ENCODE peak calls at places on chromosome 10, in eight cellular contexts. One of them, this sample, is unnamed.

GRCh38 chr10:45464958-45465567 is 91.0 kb downstream of the ALOX5 start:
- DNase-seq in effector memory CD8-positive, alpha-beta T cell: peak
- DNase-seq in GM13976: peak
- DNase-seq in retina: peak
- DNase-seq in Kasumi-1: peak
- DNase-seq in CD14-positive monocyte: peak
- DNase-seq in psoas muscle: peak
- DNase-seq in NCI-H69: peak
- DNase-seq in this sample: no peak

GRCh38 chr10:4982764-4983226 is 19.6 kb downstream of the AKR1C1 start:
- DNase-seq in effector memory CD8-positive, alpha-beta T cell: no peak
- DNase-seq in CD14-positive monocyte: no peak
- DNase-seq in Kasumi-1: no peak
- DNase-seq in retina: no peak
- DNase-seq in GM13976: no peak
- DNase-seq in psoas muscle: no peak
- DNase-seq in NCI-H69: no peak
- DNase-seq in this sample: no peak

GRCh38 chr10:132175907-132176581 is 10.7 kb upstream of the DPYSL4 start:
- DNase-seq in effector memory CD8-positive, alpha-beta T cell: no peak
- DNase-seq in GM13976: no peak
- DNase-seq in NCI-H69: peak
- DNase-seq in psoas muscle: peak
- DNase-seq in CD14-positive monocyte: no peak
- DNase-seq in retina: peak
- DNase-seq in Kasumi-1: no peak
- DNase-seq in this sample: no peak

GRCh38 chr10:109892087-109892486 is 31.2 kb downstream of the XPNPEP1 start:
- DNase-seq in retina: no peak
- DNase-seq in effector memory CD8-positive, alpha-beta T cell: no peak
- DNase-seq in psoas muscle: no peak
- DNase-seq in NCI-H69: no peak
- DNase-seq in GM13976: no peak
- DNase-seq in CD14-positive monocyte: no peak
- DNase-seq in Kasumi-1: no peak
- DNase-seq in this sample: no peak

GRCh38 chr10:79335094-79335469 is 12.2 kb upstream of the PPIF start:
- DNase-seq in Kasumi-1: no peak
- DNase-seq in GM13976: no peak
- DNase-seq in effector memory CD8-positive, alpha-beta T cell: no peak
- DNase-seq in psoas muscle: no peak
- DNase-seq in NCI-H69: peak
- DNase-seq in CD14-positive monocyte: peak
- DNase-seq in retina: peak
- DNase-seq in this sample: no peak

GRCh38 chr10:29372920-29373319 is 84.0 kb downstream of the LYZL1 start:
- DNase-seq in NCI-H69: no peak
- DNase-seq in retina: no peak
- DNase-seq in GM13976: no peak
- DNase-seq in CD14-positive monocyte: no peak
- DNase-seq in Kasumi-1: no peak
- DNase-seq in effector memory CD8-positive, alpha-beta T cell: no peak
- DNase-seq in psoas muscle: no peak
- DNase-seq in this sample: no peak

GRCh38 chr10:114166053-114166452 is 8.0 kb downstream of the CCDC186 start:
- DNase-seq in NCI-H69: no peak
- DNase-seq in GM13976: no peak
- DNase-seq in retina: no peak
- DNase-seq in Kasumi-1: no peak
- DNase-seq in effector memory CD8-positive, alpha-beta T cell: no peak
- DNase-seq in CD14-positive monocyte: no peak
- DNase-seq in psoas muscle: no peak
- DNase-seq in this sample: no peak

GRCh38 chr10:78506614-78507013 is 473.0 kb downstream of the RPS24 start:
- DNase-seq in effector memory CD8-positive, alpha-beta T cell: no peak
- DNase-seq in CD14-positive monocyte: no peak
- DNase-seq in Kasumi-1: no peak
- DNase-seq in psoas muscle: no peak
- DNase-seq in GM13976: no peak
- DNase-seq in retina: no peak
- DNase-seq in NCI-H69: no peak
- DNase-seq in this sample: no peak

GRCh38 chr10:101301111-101301731 is 52.7 kb upstream of the BTRC start:
- DNase-seq in CD14-positive monocyte: no peak
- DNase-seq in retina: no peak
- DNase-seq in effector memory CD8-positive, alpha-beta T cell: no peak
- DNase-seq in Kasumi-1: peak
- DNase-seq in GM13976: peak
- DNase-seq in NCI-H69: peak
- DNase-seq in psoas muscle: peak
- DNase-seq in this sample: no peak

GRCh38 chr10:14982744-14983143 is 23.6 kb downstream of the MEIG1 start:
- DNase-seq in CD14-positive monocyte: no peak
- DNase-seq in Kasumi-1: no peak
- DNase-seq in NCI-H69: no peak
- DNase-seq in psoas muscle: no peak
- DNase-seq in GM13976: no peak
- DNase-seq in retina: no peak
- DNase-seq in effector memory CD8-positive, alpha-beta T cell: no peak
- DNase-seq in this sample: no peak

This sample was measured in RWPE2.